ENCODE peak calls at places on chromosome 10, in five cellular contexts. I is astrocyte, E is nucleus accumbens, X is NCI-H2171 treated with DMSO at 0.1 percent for 48 hours, L is upper lobe of right lung. B is an unnamed sample.

GRCh38 chr10:8052344-8052969 is 2.0 kb upstream of the GATA3 start:
- DNase-seq in X (no peak), L (no peak), E (no peak), I (no peak), B (no peak)

GRCh38 chr10:126229701-126230100 is 158.6 kb downstream of the ADAM12 start:
- DNase-seq in E (no peak), X (no peak), I (no peak), L (no peak), B (no peak)

GRCh38 chr10:79392020-79392398 is 44.7 kb downstream of the PPIF start:
- DNase-seq in X (no peak), I (no peak), L (peak; percentile 56), E (no peak), B (peak; percentile 69)

GRCh38 chr10:95394161-95394880 is 103.5 kb upstream of the PDLIM1 start:
- DNase-seq in X (peak; percentile 66), E (no peak), I (peak; percentile 42), L (no peak), B (no peak)

GRCh38 chr10:80555415-80555814 is 17.7 kb downstream of the SH2D4B start:
- DNase-seq in E (no peak), X (no peak), I (no peak), L (no peak), B (no peak)

GRCh38 chr10:71780722-71781121 is 7.4 kb upstream of the VSIR start:
- DNase-seq in L (no peak), E (no peak), X (no peak), I (no peak), B (peak; percentile 19)

GRCh38 chr10:127996586-127996985 is 89.7 kb downstream of the PTPRE start:
- DNase-seq in E (no peak), X (no peak), L (peak; percentile 74), I (no peak), B (no peak)

GRCh38 chr10:34713875-34714274 is 101.2 kb downstream of the PARD3 start:
- DNase-seq in L (no peak), E (no peak), I (peak; percentile 53), X (no peak), B (no peak)

GRCh38 chr10:89845541-89846275 is 144.3 kb downstream of the KIF20B start:
- DNase-seq in X (no peak), L (no peak), E (no peak), I (peak; percentile 85), B (no peak)

GRCh38 chr10:44689368-44689767 is 221.8 kb upstream of the TMEM72 start:
- DNase-seq in L (no peak), I (no peak), E (no peak), X (no peak), B (no peak)

GRCh38 chr10:100735345-100736143 is 9.8 kb upstream of the PAX2 start:
- DNase-seq in I (no peak), L (peak; percentile 57), E (no peak), X (no peak), B (peak; percentile 61)

GRCh38 chr10:128530301-128530700 is 404.1 kb upstream of the MKI67 start:
- DNase-seq in L (no peak), I (no peak), E (no peak), X (peak; percentile 37), B (no peak)

GRCh38 chr10:97891497-97892167 is 42.0 kb downstream of the GOLGA7B start:
- DNase-seq in X (no peak), L (peak; percentile 93), E (no peak), I (no peak), B (peak; percentile 58)

GRCh38 chr10:18659784-18660561 is 742 bp downstream of the ARL5B start:
- DNase-seq in I (no peak), X (peak; percentile 51), E (no peak), L (no peak), B (no peak)

GRCh38 chr10:110336111-110336721 is 31.5 kb upstream of the SMNDC1 start:
- DNase-seq in I (peak; percentile 99), X (peak; percentile 67), L (no peak), E (no peak), B (no peak)

GRCh38 chr10:63429280-63429679 is 36.5 kb downstream of the JMJD1C start:
- DNase-seq in I (peak; percentile 71), L (no peak), E (no peak), X (no peak), B (no peak)

GRCh38 chr10:47266602-47267001 is 33.4 kb upstream of the GDF10 start:
- DNase-seq in E (no peak), X (no peak), L (no peak), I (no peak), B (no peak)

GRCh38 chr10:95447733-95448132 is 113.4 kb downstream of the SORBS1 start:
- DNase-seq in X (no peak), E (no peak), L (no peak), I (peak; percentile 39), B (no peak)

GRCh38 chr10:48694371-48695030 is 9.8 kb downstream of the WDFY4 start:
- DNase-seq in I (no peak), X (no peak), E (no peak), L (no peak), B (no peak)

GRCh38 chr10:44831581-44831980 is 79.6 kb upstream of the TMEM72 start:
- DNase-seq in X (no peak), I (no peak), E (no peak), L (no peak), B (no peak)

GRCh38 chr10:97314677-97315076 is 4.4 kb upstream of the FRAT1 start:
- DNase-seq in L (no peak), E (no peak), X (no peak), I (no peak), B (no peak)

GRCh38 chr10:112637901-112638300 is 190.9 kb downstream of the VTI1A start:
- DNase-seq in I (no peak), X (peak; percentile 1), L (no peak), E (no peak), B (no peak)

GRCh38 chr10:43238462-43238861 is 28.4 kb downstream of the RASGEF1A start:
- DNase-seq in X (no peak), I (no peak), E (no peak), L (peak; percentile 22), B (peak; percentile 61)

GRCh38 chr10:54496852-54497251 is 304.2 kb downstream of the PCDH15 start:
- DNase-seq in L (no peak), X (no peak), E (no peak), I (no peak), B (peak; percentile 47)

GRCh38 chr10:30434273-30435067 is 486 bp downstream of the MAP3K8 start:
- DNase-seq in X (no peak), I (peak; percentile 61), L (peak; percentile 96), E (no peak), B (peak; percentile 96)

GRCh38 chr10:44853148-44853734 is 57.9 kb upstream of the TMEM72 start:
- DNase-seq in E (no peak), L (no peak), I (no peak), X (no peak), B (no peak)

GRCh38 chr10:28840202-28840601 is 162.9 kb downstream of the BAMBI start:
- DNase-seq in I (no peak), L (no peak), E (no peak), X (no peak), B (no peak)

GRCh38 chr10:75098902-75099673 is 12.4 kb upstream of the SAMD8 start:
- DNase-seq in I (no peak), X (no peak), E (no peak), L (no peak), B (no peak)

GRCh38 chr10:70093335-70093944 is 39.2 kb downstream of the AIFM2 start:
- DNase-seq in X (no peak), E (no peak), L (no peak), I (no peak), B (no peak)

GRCh38 chr10:68231916-68232315 is at the start of gene ATOH7:
- DNase-seq in X (peak; percentile 46), L (no peak), I (no peak), E (no peak), B (no peak)